ENCODE peak calls at places on chromosomes 2 and 18, in four cellular contexts. D, B, H and A are unnamed samples.

GRCh38 chr2:19942199-19942598 is 40.4 kb upstream of the TTC32 start:
- DNase-seq in H (no peak), D (peak), B (no peak), A (no peak)

GRCh38 chr2:90069290-90069894 is 1377.9 kb downstream of the RPIA start:
- DNase-seq in D (peak), H (peak), B (peak), A (no peak)

GRCh38 chr18:48033770-48034650 is 103.6 kb upstream of the SMAD2 start:
- DNase-seq in B (no peak), D (peak), H (no peak), A (peak)

GRCh38 chr2:127074358-127074757 is 32.6 kb downstream of the BIN1 start:
- DNase-seq in D (no peak), H (no peak), B (peak), A (no peak)

GRCh38 chr2:64972856-64973255 is 16.3 kb upstream of the SLC1A4 start:
- DNase-seq in H (no peak), D (no peak), B (no peak), A (no peak)

GRCh38 chr2:143157001-143157798 is 28.0 kb downstream of the ARHGAP15 start:
- DNase-seq in D (no peak), B (no peak), H (no peak), A (no peak)

GRCh38 chr2:229261599-229261998 is 9.5 kb downstream of the PID1 start:
- DNase-seq in D (no peak), H (no peak), B (peak), A (no peak)

GRCh38 chr2:195590866-195591215 is 66.2 kb upstream of the SLC39A10 start:
- DNase-seq in H (no peak), D (no peak), B (no peak), A (no peak)

GRCh38 chr2:222338374-222338773 is 39.6 kb upstream of the PAX3 start:
- DNase-seq in D (no peak), B (no peak), H (no peak), A (no peak)

GRCh38 chr18:9823805-9824473 is 61.8 kb upstream of the TXNDC2 start:
- DNase-seq in D (no peak), H (peak), B (no peak), A (no peak)

GRCh38 chr2:187586091-187586632 is 31.9 kb upstream of the TFPI start:
- DNase-seq in B (no peak), D (no peak), H (no peak), A (no peak)

GRCh38 chr2:26784570-26785234 is 1.2 kb upstream of the CENPA start:
- DNase-seq in B (no peak), H (no peak), D (no peak), A (no peak)

GRCh38 chr2:237431372-237431771 is 17.4 kb upstream of the COL6A3 start:
- DNase-seq in H (peak), D (no peak), B (no peak), A (no peak)

GRCh38 chr2:160512484-160512883 is 18.9 kb upstream of the RBMS1 start:
- DNase-seq in H (no peak), D (no peak), B (no peak), A (no peak)

GRCh38 chr2:78145395-78145996 is 623.3 kb upstream of the LRRTM4 start:
- DNase-seq in B (no peak), D (no peak), H (no peak), A (no peak)

GRCh38 chr18:11339121-11339520 is 189.8 kb upstream of the PIEZO2 start:
- DNase-seq in H (no peak), D (no peak), B (no peak), A (no peak)

DNA sequence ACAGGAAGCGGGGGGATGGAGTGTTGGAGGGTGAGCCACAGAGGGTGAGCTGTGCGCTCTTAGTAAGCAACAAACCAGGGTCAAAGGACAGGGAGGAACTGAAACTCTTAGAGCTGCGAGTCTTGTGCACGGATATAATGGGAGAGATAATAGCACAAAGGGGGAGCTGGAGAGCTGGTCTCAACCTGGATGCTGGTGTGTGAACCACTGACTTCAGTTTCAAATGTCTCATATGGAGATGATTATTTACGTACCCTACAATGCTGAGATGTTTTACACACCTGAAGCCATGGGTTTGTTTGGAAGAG is 35.9 kb downstream of the PTGR3 start:
- DNase-seq in H (peak), D (no peak), B (no peak), A (no peak)
- TF ChIP-seq CTCF in H (peak), D (no peak), B (no peak), A (no peak)

DNA sequence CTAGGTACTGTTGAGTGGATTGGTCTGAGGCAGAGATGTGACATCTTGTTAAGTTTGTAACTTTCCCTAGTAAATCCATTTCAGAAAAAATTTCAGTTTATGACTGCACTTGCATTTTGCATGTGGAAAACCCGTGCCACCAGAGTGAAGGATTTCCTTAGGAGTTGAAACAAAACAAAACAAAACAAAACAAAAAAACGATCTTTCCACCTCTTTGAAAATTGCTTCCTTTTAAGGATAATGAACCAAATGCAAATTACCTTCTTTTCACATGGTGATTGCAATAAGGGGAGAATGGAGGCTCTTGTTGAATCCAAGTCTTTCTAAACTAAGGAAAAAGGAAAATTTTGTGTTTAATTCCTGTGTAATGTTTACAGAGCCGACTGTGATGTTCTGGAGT is 43.2 kb downstream of the PHLPP1 start:
- DNase-seq in B (no peak), D (no peak), H (no peak), A (no peak)
- TF ChIP-seq CTCF in B (no peak), D (no peak), H (no peak), A (no peak)

GRCh38 chr2:138020432-138020831 is 56.2 kb downstream of the HNMT start:
- DNase-seq in B (no peak), D (no peak), H (no peak), A (no peak)
- TF ChIP-seq CTCF in B (no peak), D (no peak), H (no peak), A (no peak)

DNA sequence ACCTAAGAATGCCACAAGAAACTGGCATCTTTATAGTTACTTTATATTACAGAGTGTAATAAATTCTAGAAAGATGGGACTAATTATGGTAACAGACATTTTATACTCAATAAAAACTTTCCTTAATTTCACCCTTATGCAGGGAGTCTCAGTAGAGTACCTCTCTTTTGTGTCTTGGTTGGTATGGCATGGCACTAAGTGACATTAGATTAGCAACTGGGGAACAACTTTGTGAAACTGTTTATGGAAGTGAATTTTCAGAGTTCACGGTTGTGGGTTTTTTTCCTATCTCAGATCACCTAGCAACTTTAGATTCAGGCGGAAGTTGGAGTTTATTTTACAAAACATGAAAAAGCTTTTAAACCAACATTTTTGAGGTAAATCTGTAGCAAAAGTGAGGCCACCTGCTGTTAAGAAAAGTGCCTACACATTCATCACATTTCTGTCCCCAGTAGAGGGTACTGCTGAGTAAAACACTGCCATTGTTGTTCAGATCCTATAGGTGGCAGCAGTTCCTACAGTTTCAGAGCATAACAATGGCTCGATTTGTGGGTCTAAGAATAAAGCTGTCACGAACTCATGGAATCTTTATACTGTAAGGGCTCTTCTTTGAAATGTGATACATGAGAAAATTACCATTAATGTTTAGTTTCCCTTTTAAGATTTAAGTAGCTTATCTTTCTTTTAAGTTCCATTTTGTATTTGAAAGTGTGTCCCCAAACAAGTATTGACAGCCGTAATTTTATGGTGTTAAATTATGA is 117.6 kb downstream of the CAMKMT start:
- DNase-seq in B (no peak), H (peak), D (peak), A (no peak)
- TF ChIP-seq CTCF in B (peak), H (peak), D (peak), A (peak)